ENCODE peak calls at places on chromosome 14, in four cellular contexts. G is tibial artery, Z is hepatocyte, J is right atrium auricular region. D is an unnamed sample. For H3K36me3, the result is how much of the 10 kb centered on the place peaks cover.

GRCh38 chr14:58787601-58788000 is 149.8 kb downstream of the DACT1 start:
- DNase-seq in Z (no peak), G (no peak), J (no peak), D (no peak)

GRCh38 chr14:85466678-85467077 is 63.3 kb upstream of the FLRT2 start:
- DNase-seq in J (no peak), G (no peak), Z (no peak), D (no peak)

GRCh38 chr14:102630405-102630804 is 38.0 kb downstream of the RCOR1 start:
- DNase-seq in G (no peak), J (no peak), Z (peak), D (no peak)

GRCh38 chr14:92686763-92687427 is 61.5 kb downstream of the LGMN start:
- DNase-seq in J (peak), G (peak), Z (peak), D (peak)

GRCh38 chr14:51087024-51087423 is 7.9 kb downstream of the TRIM9 start:
- DNase-seq in G (no peak), Z (peak), J (no peak), D (no peak)

GRCh38 chr14:36514278-36515104 is 5.5 kb downstream of the NKX2-1 start:
- DNase-seq in J (no peak), G (no peak), Z (no peak), D (peak)

GRCh38 chr14:100072783-100073346 is 7.6 kb downstream of the EVL start:
- DNase-seq in G (no peak), Z (no peak), J (no peak), D (peak)

GRCh38 chr14:88553886-88554457 is 835 bp downstream of the PTPN21 start:
- DNase-seq in Z (no peak), J (no peak), G (no peak), D (no peak)

GRCh38 chr14:95533822-95534221 is 1.0 kb upstream of the GLRX5 start:
- DNase-seq in G (no peak), J (no peak), Z (no peak), D (no peak)

GRCh38 chr14:99261916-99262787 is 9.8 kb downstream of the BCL11B start:
- DNase-seq in G (peak), J (no peak), Z (no peak), D (no peak)

GRCh38 chr14:103260629-103261124 is 73.4 kb upstream of the EIF5 start:
- DNase-seq in Z (no peak), J (peak), G (peak), D (peak)

GRCh38 chr14:66746316-66747006 is 238.5 kb downstream of the GPHN start:
- DNase-seq in Z (peak), J (no peak), G (no peak), D (no peak)

GRCh38 chr14:81684696-81685095 is 151.0 kb upstream of the SEL1L start:
- DNase-seq in Z (no peak), J (no peak), G (no peak), D (no peak)

GRCh38 chr14:82635931-82636330 is 1102.3 kb upstream of the SEL1L start:
- DNase-seq in J (no peak), G (no peak), Z (no peak), D (no peak)

GRCh38 chr14:91313154-91313850 is 68.8 kb upstream of the GPR68 start:
- DNase-seq in G (no peak), Z (no peak), J (no peak), D (peak)

GRCh38 chr14:88424573-88424972 is 39.1 kb downstream of the SPATA7 start:
- DNase-seq in G (no peak), J (no peak), Z (no peak), D (no peak)

GRCh38 chr14:105890474-105891220 is 364.3 kb downstream of the TMEM121 start:
- DNase-seq in J (no peak), G (peak), Z (no peak), D (peak)

GRCh38 chr14:100471451-100472093 is 115.6 kb downstream of the BEGAIN start:
- DNase-seq in Z (no peak), G (no peak), J (no peak), D (no peak)

GRCh38 chr14:23300687-23301223 is 1.9 kb downstream of the PPP1R3E start:
- DNase-seq in J (peak), G (peak), Z (peak), D (no peak)

GRCh38 chr14:39827901-39828655 is 395.8 kb upstream of the FBXO33 start:
- DNase-seq in Z (no peak), J (no peak), G (no peak), D (no peak)

GRCh38 chr14:36091096-36091495 is 85.4 kb downstream of the PTCSC3 start:
- DNase-seq in G (no peak), Z (peak), J (no peak), D (no peak)

GRCh38 chr14:99637624-99638023 is 7.3 kb upstream of the HHIPL1 start:
- DNase-seq in J (no peak), Z (no peak), G (no peak), D (no peak)

GRCh38 chr14:72611956-72612500 is 281.9 kb downstream of the DPF3 start:
- DNase-seq in G (no peak), J (peak), Z (no peak), D (no peak)

GRCh38 chr14:57732886-57733285 is 133.0 kb downstream of the SLC35F4 start:
- DNase-seq in Z (peak), J (no peak), G (no peak), D (no peak)

GRCh38 chr14:54622189-54622958 is 55.4 kb downstream of the SAMD4A start:
- DNase-seq in G (no peak), J (no peak), Z (no peak), D (no peak)

GRCh38 chr14:79513446-79513845 is 697.9 kb downstream of the DIO2 start:
- DNase-seq in Z (no peak), J (no peak), G (no peak), D (no peak)

GRCh38 chr14:53278602-53279506 is 125.7 kb upstream of the DDHD1 start:
- DNase-seq in G (no peak), J (no peak), Z (no peak), D (no peak)

GRCh38 chr14:77041837-77042557 is 13.5 kb upstream of the IRF2BPL start:
- DNase-seq in G (peak), Z (peak), J (peak), D (no peak)

GRCh38 chr14:36194645-36195044 is 18.1 kb upstream of the PTCSC3 start:
- DNase-seq in Z (no peak), J (no peak), G (no peak), D (no peak)

GRCh38 chr14:65985976-65986375 is 500.2 kb upstream of the CCDC196 start:
- DNase-seq in G (no peak), Z (no peak), J (no peak), D (no peak)

GRCh38 chr14:103296007-103296406 is 38.0 kb upstream of the EIF5 start:
- DNase-seq in Z (peak), J (no peak), G (no peak), D (no peak)

GRCh38 chr14:95313707-95314106 is 6.0 kb downstream of the CLMN start:
- DNase-seq in J (peak), G (peak), Z (peak), D (peak)

GRCh38 chr14:69077841-69078240 is 75.1 kb downstream of the DCAF5 start:
- DNase-seq in J (no peak), G (no peak), Z (peak), D (no peak)

GRCh38 chr14:55129428-55130193 is 559 bp downstream of the LGALS3 start:
- DNase-seq in Z (peak), J (peak), G (peak), D (peak)

DNA sequence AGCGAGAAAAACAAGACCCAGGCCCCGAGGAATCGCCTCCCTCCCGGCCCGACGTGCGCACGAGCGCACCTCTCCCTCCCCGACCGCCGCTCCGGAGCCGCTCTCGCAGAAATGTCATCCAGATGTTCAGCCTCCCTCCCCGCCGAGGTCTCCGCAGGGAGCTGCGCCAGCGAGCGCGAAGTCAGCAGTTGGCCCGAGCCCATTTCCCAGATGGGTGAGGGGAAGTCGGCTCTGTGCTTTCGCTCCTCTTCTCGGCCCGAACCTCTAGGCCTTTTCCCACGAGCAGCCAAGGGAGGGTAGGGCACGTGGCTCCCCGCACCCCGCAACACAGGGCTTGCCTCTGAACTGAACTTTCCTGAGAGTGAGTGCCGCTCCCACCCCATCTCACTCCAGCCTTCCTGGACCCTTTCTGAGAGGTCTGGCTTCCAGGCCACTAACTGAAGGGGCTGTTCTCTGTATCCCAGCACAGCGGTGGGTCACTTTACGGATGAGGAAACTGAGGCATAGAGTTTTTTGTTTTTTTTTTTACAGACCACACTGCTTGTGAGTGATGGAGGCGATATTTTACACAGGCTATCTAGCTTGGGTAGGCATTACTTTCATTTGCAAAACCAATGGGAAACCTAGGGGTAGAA is 1.0 kb upstream of the TGFB3 start:
- DNase-seq in J (no peak), Z (no peak), G (peak), D (peak)
- TF ChIP-seq CTCF in J (no peak), Z (no peak), G (no peak), D (peak)

DNA sequence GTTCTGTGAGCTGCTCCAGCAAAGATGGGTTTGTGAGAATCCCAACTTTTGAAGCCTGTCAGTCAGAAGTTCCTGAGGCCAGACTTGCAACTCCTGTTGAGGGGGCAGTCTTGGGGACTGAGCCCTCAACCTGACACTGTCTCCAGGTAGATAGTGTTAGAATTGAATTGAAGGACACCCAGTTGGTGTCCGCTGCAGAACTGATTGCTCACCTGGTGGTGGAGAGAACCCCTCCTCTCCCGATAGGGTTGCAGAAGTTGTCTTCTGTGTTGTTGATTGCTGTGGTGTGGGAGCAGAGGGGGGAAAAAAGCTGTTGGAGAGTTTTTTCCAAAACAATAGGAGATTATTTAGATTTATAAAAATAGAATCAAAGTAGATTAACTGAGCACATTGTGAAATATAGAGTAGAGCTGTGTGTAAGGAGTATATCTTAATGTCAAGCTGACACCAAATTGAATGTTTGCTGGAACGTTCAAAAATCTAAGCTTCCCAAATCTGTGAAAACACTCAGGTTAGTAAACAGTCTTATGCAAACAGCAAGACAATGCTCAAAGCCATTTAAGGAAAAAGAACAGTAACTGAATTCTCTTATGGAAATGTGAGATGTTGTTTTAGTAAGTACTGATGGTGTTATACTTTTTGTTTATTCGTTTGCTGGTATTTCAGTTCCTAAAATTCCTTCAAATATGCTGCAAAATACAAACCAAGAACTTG is 18.6 kb downstream of the HIF1A start:
- DNase-seq in Z (no peak), G (no peak), J (no peak), D (no peak)
- H3K36me3 ChIP-seq in Z (under half), G (under half), J (under half), D (under half)

DNA sequence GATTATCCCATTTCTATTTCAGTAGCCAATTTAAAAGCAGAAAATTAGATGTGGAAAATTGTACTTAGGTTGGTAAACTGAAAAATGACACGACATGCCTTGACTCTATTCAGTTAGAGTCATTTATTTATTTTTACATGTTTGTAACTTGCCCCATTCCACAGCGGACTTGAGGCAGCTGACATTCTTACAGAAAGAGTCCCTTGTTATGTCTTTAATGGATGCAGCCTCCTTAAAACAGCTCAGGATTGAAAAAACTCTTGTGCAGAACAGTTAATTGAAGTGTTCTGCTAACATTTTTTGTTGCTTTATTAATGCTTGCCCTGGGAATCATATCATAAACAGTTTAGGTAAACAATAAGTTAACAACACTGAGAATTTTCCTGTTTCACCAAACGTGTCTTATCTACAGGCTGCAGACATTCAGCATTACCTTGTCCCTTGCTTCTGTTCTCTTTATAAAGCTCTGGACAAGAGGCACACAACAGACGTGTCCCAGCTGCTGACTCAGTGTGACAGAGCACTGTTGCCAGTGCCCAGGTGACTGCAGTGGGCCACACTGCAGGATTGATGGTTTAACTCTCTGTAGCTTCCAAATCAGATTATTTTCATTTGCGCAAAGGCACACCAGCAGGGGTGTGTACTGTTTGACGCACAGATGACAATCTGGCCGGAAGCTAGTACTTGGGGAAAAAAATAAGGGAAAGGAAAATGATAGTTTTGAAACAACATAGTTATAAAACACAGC is 101.6 kb downstream of the PELI2 start:
- DNase-seq in Z (no peak), G (no peak), J (no peak), D (no peak)
- TF ChIP-seq CTCF in Z (no peak), G (no peak), J (no peak), D (no peak)

GRCh38 chr14:31388687-31389413 is 31.5 kb downstream of the HEATR5A start:
- DNase-seq in G (no peak), Z (peak), J (no peak), D (no peak)

GRCh38 chr14:31389947-31390346 is 30.4 kb downstream of the HEATR5A start:
- DNase-seq in G (no peak), Z (no peak), J (no peak), D (no peak)

GRCh38 chr14:31382221-31382620 is 38.1 kb downstream of the HEATR5A start:
- DNase-seq in G (no peak), J (no peak), Z (no peak), D (no peak)

GRCh38 chr14:31387091-31387490 is 33.3 kb downstream of the HEATR5A start:
- DNase-seq in Z (no peak), J (no peak), G (no peak), D (no peak)

GRCh38 chr14:31386271-31386670 is 34.1 kb downstream of the HEATR5A start:
- DNase-seq in J (no peak), Z (no peak), G (no peak), D (no peak)
- H3K36me3 ChIP-seq in J (under half), Z (under half), G (under half), D (half or more)

DNA sequence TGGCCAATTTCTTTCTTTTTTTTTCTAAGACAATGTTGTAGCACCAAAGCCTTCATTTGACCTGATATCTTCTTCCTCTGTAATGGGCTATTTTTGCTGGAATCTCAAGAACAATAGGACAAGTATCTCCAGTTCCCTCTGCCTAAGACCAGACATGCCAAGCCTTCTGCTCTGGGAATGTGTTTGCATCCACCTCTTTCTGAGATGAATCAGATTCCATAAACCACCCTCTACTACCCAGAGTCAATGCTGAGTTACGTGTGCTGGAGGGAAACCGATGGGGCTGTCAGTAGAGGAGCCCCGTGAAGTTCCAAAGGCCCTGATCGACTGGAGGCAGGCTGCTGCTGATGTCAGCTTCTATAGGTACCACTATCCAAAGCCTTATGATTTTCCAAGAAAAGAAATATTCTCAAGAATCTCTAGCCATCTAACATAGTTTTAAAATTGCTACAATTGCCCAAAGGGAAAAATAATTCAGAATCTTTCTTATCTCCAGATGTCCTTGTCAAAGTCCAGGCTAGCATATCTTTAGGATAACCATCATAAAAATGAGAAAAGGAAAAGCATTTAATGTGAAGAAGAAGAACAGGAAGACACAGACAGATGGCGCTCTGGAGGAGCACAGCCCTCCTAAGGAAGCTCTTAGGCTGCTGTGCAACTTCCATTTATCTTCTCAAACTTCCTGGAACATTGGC is 101.9 kb downstream of the SLC8A3 start:
- DNase-seq in J (no peak), Z (peak), G (no peak), D (no peak)
- TF ChIP-seq CTCF in J (no peak), Z (peak), G (no peak), D (peak)